ENCODE peak calls at places on chromosome 18, in four cellular contexts. D is GM23248, I is endothelial cell of umbilical vein, Z is aorta. K is an unnamed sample.
A peak's percentile ranks its signal among the peaks of the same experiment; 100 is the strongest.

GRCh38 chr18:4251873-4252272 is 203.2 kb downstream of the DLGAP1 start:
- DNase-seq in D (no peak), I (no peak), Z (no peak), K (no peak)

GRCh38 chr18:48391863-48392262 is 17.3 kb downstream of the ZBTB7C start:
- DNase-seq in D (no peak), I (no peak), Z (peak; percentile 73), K (no peak)

GRCh38 chr18:24368749-24369148 is 28.9 kb downstream of the OSBPL1A start:
- DNase-seq in D (peak; percentile 2), I (peak; percentile 63), Z (no peak), K (no peak)

GRCh38 chr18:59448546-59448945 is 89.5 kb upstream of the LMAN1 start:
- DNase-seq in D (peak; percentile 83), I (no peak), Z (no peak), K (no peak)

GRCh38 chr18:48711651-48712486 is 173.0 kb downstream of the CTIF start:
- DNase-seq in D (peak; percentile 66), I (peak; percentile 51), Z (no peak), K (no peak)

GRCh38 chr18:62982600-62983251 is 267.4 kb downstream of the PHLPP1 start:
- DNase-seq in D (peak; percentile 57), I (peak; percentile 65), Z (peak; percentile 68), K (no peak)

GRCh38 chr18:31513189-31513907 is 15.4 kb downstream of the DSG2 start:
- DNase-seq in D (peak; percentile 19), I (no peak), Z (no peak), K (no peak)

GRCh38 chr18:45320724-45321123 is 294.6 kb upstream of the SLC14A2 start:
- DNase-seq in D (peak; percentile 79), I (no peak), Z (no peak), K (no peak)

GRCh38 chr18:61825386-61825785 is 67.4 kb downstream of the RNF152 start:
- DNase-seq in D (peak; percentile 39), I (no peak), Z (no peak), K (no peak)

GRCh38 chr18:27869735-27870134 is 307.2 kb downstream of the CDH2 start:
- DNase-seq in D (no peak), I (no peak), Z (no peak), K (no peak)

GRCh38 chr18:37434161-37434860 is 131.3 kb downstream of the CELF4 start:
- DNase-seq in D (no peak), I (no peak), Z (no peak), K (no peak)

GRCh38 chr18:24488824-24489493 is 28.5 kb downstream of the HRH4 start:
- DNase-seq in D (peak; percentile 54), I (peak; percentile 54), Z (no peak), K (no peak)

GRCh38 chr18:30763913-30764350 is 278.6 kb downstream of the DSC3 start:
- DNase-seq in D (no peak), I (no peak), Z (no peak), K (no peak)

GRCh38 chr18:22912835-22913234 is 20.3 kb upstream of the RBBP8 start:
- DNase-seq in D (peak; percentile 75), I (no peak), Z (no peak), K (no peak)

GRCh38 chr18:26057208-26057821 is 33.1 kb downstream of the SS18 start:
- DNase-seq in D (no peak), I (no peak), Z (no peak), K (no peak)

GRCh38 chr18:40874233-40874632 is 1080.8 kb upstream of the PIK3C3 start:
- DNase-seq in D (peak; percentile 58), I (peak; percentile 25), Z (no peak), K (no peak)

GRCh38 chr18:10770264-10770663 is 244.4 kb downstream of the NAPG start:
- DNase-seq in D (no peak), I (no peak), Z (no peak), K (no peak)

GRCh38 chr18:26383454-26384270 is 157.4 kb downstream of the TAF4B start:
- DNase-seq in D (peak; percentile 68), I (peak; percentile 52), Z (no peak), K (no peak)

GRCh38 chr18:69906765-69907164 is 40.9 kb downstream of the CD226 start:
- DNase-seq in D (no peak), I (no peak), Z (no peak), K (no peak)

GRCh38 chr18:43970656-43971055 is 693.4 kb upstream of the SYT4 start:
- DNase-seq in D (peak; percentile 35), I (peak; percentile 7), Z (no peak), K (no peak)

GRCh38 chr18:48405971-48406370 is 3.2 kb downstream of the ZBTB7C start:
- DNase-seq in D (no peak), I (no peak), Z (no peak), K (no peak)

GRCh38 chr18:22290004-22290403 is 120.6 kb downstream of the GATA6 start:
- DNase-seq in D (no peak), I (no peak), Z (no peak), K (no peak)

GRCh38 chr18:73785276-73785675 is 362.4 kb downstream of the FBXO15 start:
- DNase-seq in D (peak; percentile 9), I (no peak), Z (no peak), K (no peak)

GRCh38 chr18:76589866-76590265 is 94.8 kb upstream of the ZNF516 start:
- DNase-seq in D (no peak), I (no peak), Z (no peak), K (no peak)

GRCh38 chr18:24704921-24705620 is 244.6 kb downstream of the HRH4 start:
- DNase-seq in D (peak; percentile 49), I (no peak), Z (no peak), K (no peak)

GRCh38 chr18:11947214-11948119 is 33.8 kb upstream of the IMPA2 start:
- DNase-seq in D (peak; percentile 97), I (peak; percentile 97), Z (peak; percentile 96), K (peak; percentile 10)

GRCh38 chr18:23627325-23627724 is 35.4 kb downstream of the ANKRD29 start:
- DNase-seq in D (peak; percentile 83), I (peak; percentile 85), Z (no peak), K (no peak)

GRCh38 chr18:76875390-76876330 is 53.3 kb downstream of the ZNF236 start:
- DNase-seq in D (peak; percentile 44), I (peak; percentile 52), Z (no peak), K (no peak)

GRCh38 chr18:23300211-23300887 is 152.7 kb upstream of the RIOK3 start:
- DNase-seq in D (no peak), I (no peak), Z (no peak), K (no peak)

GRCh38 chr18:78589916-78590437 is 389.6 kb upstream of the SALL3 start:
- DNase-seq in D (no peak), I (no peak), Z (no peak), K (no peak)

GRCh38 chr18:14768241-14768640 is 20.3 kb downstream of the ANKRD30B start:
- DNase-seq in D (peak; percentile 1), I (no peak), Z (no peak), K (no peak)

GRCh38 chr18:72444756-72445155 is 99.4 kb downstream of the CBLN2 start:
- DNase-seq in D (no peak), I (no peak), Z (no peak), K (no peak)
- H3K9me3 ChIP-seq in D (no peaks in the 10 kb centered on the region), I (no peaks in the 10 kb centered on the region), Z (no peaks in the 10 kb centered on the region), K (no peaks in the 10 kb centered on the region)

GRCh38 chr18:64322189-64322588 is 173.3 kb upstream of the LINC00305 start:
- DNase-seq in D (no peak), I (no peak), Z (no peak), K (no peak)
- H3K9me3 ChIP-seq in D (no peaks in the 10 kb centered on the region), I (no peaks in the 10 kb centered on the region), Z (no peaks in the 10 kb centered on the region), K (no peaks in the 10 kb centered on the region)

GRCh38 chr18:55637204-55637603 is 49.2 kb upstream of the TCF4 start:
- DNase-seq in D (no peak), I (no peak), Z (no peak), K (no peak)

GRCh38 chr18:55634545-55634944 is 46.6 kb upstream of the TCF4 start:
- DNase-seq in D (peak; percentile 75), I (peak; percentile 3), Z (no peak), K (no peak)

GRCh38 chr18:55633032-55633431 is 45.0 kb upstream of the TCF4 start:
- DNase-seq in D (peak; percentile 5), I (no peak), Z (no peak), K (no peak)

GRCh38 chr18:55635439-55635838 is 47.4 kb upstream of the TCF4 start:
- DNase-seq in D (peak; percentile 1), I (no peak), Z (no peak), K (no peak)
- H3K9me3 ChIP-seq in D (no peaks in the 10 kb centered on the region), I (no peaks in the 10 kb centered on the region), Z (no peaks in the 10 kb centered on the region), K (no peaks in the 10 kb centered on the region)

GRCh38 chr18:72013512-72013911 is 530.6 kb downstream of the CBLN2 start:
- DNase-seq in D (no peak), I (no peak), Z (no peak), K (no peak)
- H3K9me3 ChIP-seq in D (no peaks in the 10 kb centered on the region), I (no peaks in the 10 kb centered on the region), Z (no peaks in the 10 kb centered on the region), K (no peaks in the 10 kb centered on the region)

K was measured in T-helper 17 cell.